ENCODE peak calls at places on chromosomes 4 and X, in four cellular contexts. D is H7; P is Jurkat, Clone E6-1; E is NCI-H446 treated with DMSO at 0.1 percent for 48 hours. T is an unnamed sample.
A peak's percentile ranks its signal among the peaks of the same experiment; 100 is the strongest.

GRCh38 chrX:40096395-40097091 is 1.2 kb downstream of the BCOR start:
- DNase-seq in P (no peak), E (no peak), D (peak; percentile 88), T (no peak)

GRCh38 chrX:1451251-1451675 is 1.4 kb downstream of the ASMTL start:
- DNase-seq in D (no peak), P (no peak), E (no peak), T (no peak)

GRCh38 chr4:80507077-80507476 is 171.5 kb downstream of the CFAP299 start:
- DNase-seq in E (no peak), P (no peak), D (no peak), T (no peak)

GRCh38 chrX:97481228-97481627 is 597.5 kb downstream of the RPA4 start:
- DNase-seq in E (no peak), P (no peak), D (no peak), T (no peak)

GRCh38 chrX:122188751-122189150 is 995.3 kb upstream of the GRIA3 start:
- DNase-seq in E (no peak), P (no peak), D (no peak), T (no peak)

GRCh38 chr4:160117686-160118085 is 1014.8 kb downstream of the RAPGEF2 start:
- DNase-seq in D (no peak), P (no peak), E (no peak), T (no peak)

GRCh38 chr4:114281561-114281960 is 302.1 kb upstream of the ARSJ start:
- DNase-seq in P (no peak), D (no peak), E (no peak), T (no peak)

GRCh38 chrX:10904220-10904619 is 206.9 kb upstream of the HCCS start:
- DNase-seq in E (no peak), P (no peak), D (no peak), T (no peak)

GRCh38 chrX:15114865-15115566 is 154.9 kb downstream of the ASB9 start:
- DNase-seq in D (peak; percentile 4), E (no peak), P (no peak), T (no peak)

GRCh38 chrX:10173331-10173900 is 16.6 kb downstream of the CLCN4 start:
- DNase-seq in D (peak; percentile 91), E (no peak), P (no peak), T (no peak)

GRCh38 chr4:143514432-143514831 is 930 bp downstream of the SMARCA5 start:
- DNase-seq in E (no peak), P (no peak), D (peak; percentile 33), T (no peak)

GRCh38 chr4:5489260-5489659 is 219.1 kb downstream of the EVC2 start:
- DNase-seq in P (no peak), D (no peak), E (no peak), T (no peak)

GRCh38 chr4:144338148-144338547 is 197.6 kb upstream of the GYPA start:
- DNase-seq in E (no peak), P (peak; percentile 95), D (no peak), T (no peak)

T was measured in KG1.